ENCODE peak calls at places on chromosomes 11 and 22, in six cellular contexts. D is amniotic stem cell; P is activated CD4-positive, alpha-beta T cell treated with anti-CD3 and anti-CD28 coated beads for 24 hours; K is activated CD4-positive, alpha-beta memory T cell treated with anti-CD3 and anti-CD28 coated beads, Interleukin-2, amount 10 ng/mL, durations not matched to agents 7 days and 5 days; R is SW 1271; I is stimulated activated CD4-positive, alpha-beta T cell treated with anti-CD3 and anti-CD28 coated beads, Interleukin-15, amount 100 ng/mL, for 24 hours. J is an unnamed sample.

GRCh38 chr11:58493676-58494075 is 14.2 kb downstream of the OR5B21 start:
- DNase-seq in P (no peak), I (no peak), R (no peak), K (no peak), D (no peak), J (no peak)

GRCh38 chr22:42930810-42931420 is 73.8 kb upstream of the ARFGAP3 start:
- DNase-seq in R (no peak), P (no peak), I (no peak), D (no peak), K (no peak), J (no peak)

GRCh38 chr22:37416806-37417205 is 10.5 kb downstream of the ELFN2 start:
- DNase-seq in I (peak), P (no peak), R (no peak), D (no peak), K (peak), J (no peak)

GRCh38 chr11:32137263-32137662 is 46.4 kb downstream of the RCN1 start:
- DNase-seq in P (no peak), R (peak), I (no peak), D (peak), K (no peak), J (no peak)

GRCh38 chr11:61763930-61764605 is 11.6 kb downstream of the MYRF start:
- DNase-seq in K (no peak), I (no peak), D (no peak), P (no peak), R (no peak), J (no peak)

GRCh38 chr22:23898006-23898974 is 4.1 kb downstream of the MIF start:
- DNase-seq in D (no peak), I (peak), K (no peak), P (no peak), R (no peak), J (no peak)

GRCh38 chr22:45975266-45976161 is 1.4 kb downstream of the WNT7B start:
- DNase-seq in K (no peak), R (no peak), I (no peak), P (no peak), D (no peak), J (no peak)

GRCh38 chr11:7635137-7635536 is 38.2 kb downstream of the CYB5R2 start:
- DNase-seq in R (no peak), K (no peak), I (no peak), D (no peak), P (no peak), J (no peak)

GRCh38 chr22:50308597-50308935 is 1.1 kb upstream of the PLXNB2 start:
- DNase-seq in P (no peak), I (no peak), R (no peak), D (no peak), K (no peak), J (no peak)

GRCh38 chr11:75351541-75352416 is at the start of gene ARRB1:
- DNase-seq in R (no peak), D (no peak), I (peak), K (peak), P (peak), J (peak)

GRCh38 chr22:46537946-46538815 is 761 bp upstream of the CELSR1 start:
- DNase-seq in I (no peak), R (no peak), D (no peak), K (no peak), P (no peak), J (no peak)

GRCh38 chr22:21816787-21817496 is 50.5 kb downstream of the MAPK1 start:
- DNase-seq in I (peak), K (peak), D (peak), P (no peak), R (peak), J (no peak)

J was measured in omental fat pad.